ENCODE peak calls at places on chromosomes 3 and 15, in eight cellular contexts. S is occipital lobe; X is effector memory CD4-positive, alpha-beta T cell; D is kidney epithelial cell; E is GM10248; H is H7; W is AG09309; T is left colon. R is an unnamed sample.

GRCh38 chr3:129278970-129279906 is 568 bp downstream of the HMCES start:
- DNase-seq in T (no peak), W (no peak), D (peak), E (peak), X (peak), H (peak), S (peak), R (peak)

GRCh38 chr3:24166518-24166917 is 221.4 kb downstream of the NR1D2 start:
- DNase-seq in E (no peak), T (no peak), X (no peak), S (no peak), H (peak), D (no peak), W (no peak), R (no peak)

GRCh38 chr3:64889991-64890390 is 202.2 kb upstream of the ADAMTS9 start:
- DNase-seq in E (no peak), T (no peak), S (no peak), D (no peak), X (no peak), W (no peak), H (no peak), R (no peak)

GRCh38 chr3:64098686-64099085 is 75.4 kb upstream of the PSMD6 start:
- DNase-seq in E (no peak), H (no peak), W (no peak), S (no peak), X (no peak), D (no peak), T (no peak), R (no peak)

GRCh38 chr3:107676469-107677309 is 153.9 kb downstream of the BBX start:
- DNase-seq in H (no peak), X (no peak), T (no peak), E (no peak), W (no peak), D (no peak), S (no peak), R (no peak)

GRCh38 chr3:127984241-127984975 is 67.8 kb upstream of the SEC61A1 start:
- DNase-seq in D (no peak), X (no peak), E (no peak), W (peak), T (no peak), S (no peak), H (no peak), R (no peak)

GRCh38 chr3:14439501-14440167 is 37.2 kb downstream of the SLC6A6 start:
- DNase-seq in W (no peak), E (no peak), S (peak), H (no peak), D (no peak), X (no peak), T (peak), R (no peak)

GRCh38 chr15:61796056-61796455 is 264.2 kb downstream of the VPS13C start:
- DNase-seq in H (no peak), S (no peak), E (no peak), W (no peak), D (no peak), X (no peak), T (no peak), R (no peak)

GRCh38 chr15:58434334-58434888 is 2.6 kb downstream of the LIPC start:
- DNase-seq in T (no peak), W (no peak), X (no peak), D (no peak), S (no peak), H (no peak), E (no peak), R (no peak)

R was measured in H9.